ENCODE peak calls at places on chromosomes 7 and 10, in eight cellular contexts. K is Panc1, L is endothelial cell of umbilical vein, F is HepG2, E is HCT116, X is upper lobe of left lung, A is sigmoid colon, V is SK-N-MC. M is an unnamed sample.

GRCh38 chr7:41785265-41785664 is 82.4 kb upstream of the INHBA start:
- DNase-seq in K (no peak), L (no peak), F (no peak), E (no peak), X (no peak), A (no peak), V (no peak), M (no peak)

GRCh38 chr10:94123253-94123995 is 129.7 kb downstream of the PLCE1 start:
- DNase-seq in K (peak; percentile 90), L (no peak), F (peak; percentile 93), E (no peak), X (no peak), A (no peak), V (no peak), M (peak; percentile 17)

GRCh38 chr7:38872202-38872601 is 36.8 kb downstream of the VPS41 start:
- DNase-seq in K (no peak), L (no peak), F (no peak), E (no peak), X (no peak), A (no peak), V (no peak), M (no peak)

GRCh38 chr10:122744257-122744656 is 44.6 kb upstream of the C10orf120 start:
- DNase-seq in K (no peak), L (no peak), F (no peak), E (no peak), X (no peak), A (no peak), V (no peak), M (no peak)

GRCh38 chr7:43112941-43113621 is 634 bp downstream of the HECW1 start:
- DNase-seq in K (no peak), L (peak; percentile 33), F (no peak), E (no peak), X (no peak), A (peak; percentile 64), V (no peak), M (peak; percentile 85)

GRCh38 chr7:102094311-102094710 is 192.4 kb upstream of the SH2B2 start:
- DNase-seq in K (no peak), L (no peak), F (no peak), E (no peak), X (no peak), A (no peak), V (no peak), M (no peak)

GRCh38 chr7:132575336-132575986 is 809 bp downstream of the PLXNA4 start:
- DNase-seq in K (no peak), L (peak; percentile 71), F (no peak), E (no peak), X (no peak), A (peak; percentile 80), V (no peak), M (peak; percentile 68)

GRCh38 chr7:29806131-29806792 is at the start of gene WIPF3:
- DNase-seq in K (no peak), L (peak; percentile 1), F (no peak), E (peak; percentile 7), X (no peak), A (no peak), V (no peak), M (peak; percentile 82)

GRCh38 chr10:110916554-110917346 is 2.2 kb downstream of the BBIP1 start:
- DNase-seq in K (no peak), L (peak; percentile 12), F (no peak), E (no peak), X (no peak), A (no peak), V (no peak), M (no peak)

GRCh38 chr7:36278069-36278766 is 111.4 kb upstream of the ANLN start:
- DNase-seq in K (no peak), L (no peak), F (no peak), E (no peak), X (no peak), A (peak; percentile 63), V (peak; percentile 58), M (no peak)

GRCh38 chr10:33630761-33631160 is 296.3 kb upstream of the NRP1 start:
- DNase-seq in K (no peak), L (no peak), F (no peak), E (no peak), X (no peak), A (no peak), V (no peak), M (no peak)

GRCh38 chr7:135169141-135169935 is 1.2 kb downstream of the CYREN start:
- DNase-seq in K (peak; percentile 30), L (peak; percentile 26), F (peak; percentile 65), E (peak; percentile 68), X (peak; percentile 69), A (no peak), V (no peak), M (peak; percentile 79)

GRCh38 chr7:3712841-3713240 is 411.8 kb downstream of the SDK1 start:
- DNase-seq in K (no peak), L (no peak), F (no peak), E (no peak), X (no peak), A (no peak), V (no peak), M (no peak)

GRCh38 chr7:3710122-3710521 is 409.1 kb downstream of the SDK1 start:
- DNase-seq in K (no peak), L (no peak), F (no peak), E (no peak), X (no peak), A (no peak), V (no peak), M (no peak)

GRCh38 chr7:3705258-3705657 is 404.2 kb downstream of the SDK1 start:
- DNase-seq in K (no peak), L (no peak), F (no peak), E (no peak), X (no peak), A (no peak), V (no peak), M (no peak)

GRCh38 chr7:3710531-3710930 is 409.5 kb downstream of the SDK1 start:
- DNase-seq in K (no peak), L (peak; percentile 35), F (no peak), E (no peak), X (peak; percentile 35), A (no peak), V (no peak), M (no peak)
- TF ChIP-seq POLR2AphosphoS5 in K (peak; percentile 80), L (no peak), F (no peak), E (no peak), X (no peak), A (no peak), V (no peak), M (no peak)

GRCh38 chr7:74206589-74207120 is 3.2 kb upstream of the LAT2 start:
- DNase-seq in K (peak; percentile 65), L (peak; percentile 72), F (peak; percentile 61), E (peak; percentile 42), X (peak; percentile 91), A (peak; percentile 91), V (no peak), M (peak; percentile 89)
- TF ChIP-seq POLR2AphosphoS5 in K (no peak), L (no peak), F (no peak), E (no peak), X (no peak), A (peak; percentile 29), V (no peak), M (no peak)

GRCh38 chr10:43471929-43472720 is 35.2 kb downstream of the ZNF487 start:
- DNase-seq in K (no peak), L (no peak), F (no peak), E (no peak), X (no peak), A (no peak), V (no peak), M (no peak)

DNA sequence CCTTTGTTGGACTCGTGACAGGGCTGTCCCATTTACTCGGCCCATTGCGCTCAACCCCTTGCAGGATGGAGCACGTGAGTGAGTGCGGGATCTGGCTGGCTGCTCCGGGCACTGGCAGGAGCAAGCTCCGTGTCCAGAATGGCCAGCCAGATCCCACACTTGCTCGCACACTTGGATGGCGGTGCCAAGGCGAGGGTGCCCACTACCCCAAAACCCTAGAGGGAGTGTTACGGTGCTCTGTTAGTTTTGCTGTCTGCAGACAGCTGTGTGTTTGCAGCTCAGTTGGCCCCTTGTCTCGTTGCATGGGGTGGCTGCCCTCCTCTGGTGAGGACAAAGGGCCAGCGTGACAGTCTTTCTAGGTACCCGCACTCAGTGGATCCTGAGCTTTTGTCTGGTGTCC is 34.2 kb downstream of the ZNF487 start:
- DNase-seq in K (no peak), L (no peak), F (no peak), E (no peak), X (no peak), A (no peak), V (no peak), M (no peak)
- TF ChIP-seq POLR2AphosphoS5 in K (no peak), L (no peak), F (no peak), E (no peak), X (no peak), A (no peak), V (no peak), M (no peak)

GRCh38 chr7:78714302-78714857 is 739.1 kb downstream of the MAGI2 start:
- DNase-seq in K (no peak), L (no peak), F (no peak), E (no peak), X (no peak), A (no peak), V (no peak), M (no peak)
- TF ChIP-seq POLR2AphosphoS5 in K (no peak), L (no peak), F (no peak), E (no peak), X (no peak), A (no peak), V (no peak), M (no peak)

GRCh38 chr10:116685807-116686206 is 56.6 kb downstream of the HSPA12A start:
- DNase-seq in K (no peak), L (no peak), F (no peak), E (no peak), X (no peak), A (peak; percentile 56), V (no peak), M (no peak)

GRCh38 chr10:116684781-116685180 is 57.6 kb downstream of the HSPA12A start:
- DNase-seq in K (no peak), L (no peak), F (no peak), E (no peak), X (no peak), A (no peak), V (no peak), M (no peak)

GRCh38 chr10:116686632-116687031 is 55.7 kb downstream of the HSPA12A start:
- DNase-seq in K (no peak), L (no peak), F (no peak), E (no peak), X (no peak), A (peak; percentile 50), V (no peak), M (no peak)

GRCh38 chr10:116683061-116683601 is 59.2 kb downstream of the HSPA12A start:
- DNase-seq in K (no peak), L (no peak), F (no peak), E (no peak), X (no peak), A (no peak), V (no peak), M (no peak)

DNA sequence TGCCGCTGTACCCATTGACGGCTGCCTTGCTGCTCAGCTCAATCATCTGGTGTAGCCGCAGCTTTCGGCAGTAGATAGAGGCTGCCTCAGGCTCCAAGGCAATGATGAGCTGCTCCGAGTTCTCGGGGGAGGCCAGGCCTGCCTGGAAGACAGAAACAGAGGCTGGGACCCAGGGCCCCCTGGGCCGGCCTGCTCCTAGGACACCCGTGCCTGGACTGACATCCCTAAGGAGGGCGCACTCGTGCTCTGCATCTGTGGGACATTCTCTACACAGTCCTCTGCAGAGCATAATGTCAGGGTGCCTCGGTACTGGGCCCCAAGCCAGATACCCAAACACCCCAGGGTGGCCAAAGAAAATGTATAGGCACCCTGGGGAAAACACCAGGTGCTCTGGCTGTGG is 58.5 kb downstream of the HSPA12A start:
- DNase-seq in K (no peak), L (no peak), F (no peak), E (no peak), X (no peak), A (no peak), V (no peak), M (no peak)
- TF ChIP-seq POLR2AphosphoS5 in K (no peak), L (no peak), F (no peak), E (no peak), X (no peak), A (no peak), V (no peak), M (no peak)

M was measured in GM23338.